ENCODE peak calls at places on chromosomes 16 and 17, in seven cellular contexts. P is GM23338, U is HCT116, Z is A549, W is HL-60, A is GM12878, Y is K562. R is an unnamed sample.

GRCh38 chr16:74760007-74760767 is 14.4 kb downstream of the FA2H start:
- DNase-seq in Y (no peak), P (no peak), U (no peak), Z (peak), A (no peak), W (no peak), R (no peak)

GRCh38 chr16:12494716-12495115 is 309.0 kb downstream of the CPPED1 start:
- DNase-seq in P (no peak), W (no peak), A (no peak), Y (no peak), U (no peak), Z (no peak), R (no peak)

GRCh38 chr17:37576281-37576680 is 32.9 kb downstream of the SYNRG start:
- DNase-seq in U (no peak), Y (no peak), Z (no peak), A (no peak), W (peak), P (no peak), R (no peak)

GRCh38 chr16:2717360-2718263 is 2.4 kb downstream of the PRSS27 start:
- DNase-seq in Y (no peak), Z (no peak), U (no peak), A (no peak), P (no peak), W (no peak), R (no peak)

GRCh38 chr16:86306046-86306644 is 204.2 kb upstream of the FOXF1 start:
- DNase-seq in A (no peak), W (no peak), U (no peak), P (no peak), Z (no peak), Y (no peak), R (no peak)

GRCh38 chr17:59512844-59513383 is 52.5 kb upstream of the DHX40 start:
- DNase-seq in Z (no peak), P (no peak), Y (no peak), U (no peak), W (no peak), A (no peak), R (no peak)

GRCh38 chr17:9299695-9300094 is 275.9 kb downstream of the STX8 start:
- DNase-seq in A (no peak), W (no peak), Y (no peak), Z (no peak), P (no peak), U (no peak), R (no peak)

GRCh38 chr17:29645516-29646051 is 22.9 kb upstream of the CORO6 start:
- DNase-seq in U (no peak), Z (no peak), P (no peak), W (no peak), A (no peak), Y (no peak), R (peak)

GRCh38 chr17:5044630-5045029 is 9.4 kb upstream of the SLC52A1 start:
- DNase-seq in Z (no peak), U (no peak), Y (no peak), A (no peak), W (no peak), P (no peak), R (no peak)

GRCh38 chr16:86096850-86097249 is 197.9 kb downstream of the IRF8 start:
- DNase-seq in W (no peak), Z (no peak), Y (no peak), P (no peak), A (no peak), U (no peak), R (no peak)

GRCh38 chr17:77420804-77421634 is 280.2 kb downstream of the SEC14L1 start:
- DNase-seq in W (peak), Z (peak), U (no peak), P (peak), A (no peak), Y (peak), R (peak)

GRCh38 chr16:47731252-47731651 is 270.1 kb downstream of the PHKB start:
- DNase-seq in Z (no peak), U (no peak), W (no peak), Y (no peak), P (no peak), A (no peak), R (no peak)

GRCh38 chr17:55641559-55642160 is 81.0 kb downstream of the TMEM100 start:
- DNase-seq in W (peak), Y (peak), Z (peak), U (peak), A (no peak), P (peak), R (peak)

GRCh38 chr17:31408586-31408985 is 17.1 kb downstream of the RAB11FIP4 start:
- DNase-seq in P (no peak), Y (no peak), A (no peak), U (no peak), Z (no peak), W (no peak), R (no peak)

GRCh38 chr17:72588961-72589360 is 468.1 kb downstream of the SOX9 start:
- DNase-seq in W (no peak), Z (peak), U (peak), P (no peak), A (no peak), Y (no peak), R (no peak)

GRCh38 chr17:70181866-70182265 is 12.5 kb downstream of the KCNJ2 start:
- DNase-seq in U (no peak), W (no peak), Z (no peak), P (no peak), Y (no peak), A (no peak), R (no peak)

GRCh38 chr16:65745201-65745600 is 621.3 kb upstream of the CDH5 start:
- DNase-seq in U (no peak), Y (no peak), Z (no peak), A (no peak), P (no peak), W (no peak), R (no peak)

GRCh38 chr17:49106366-49107210 is 26.0 kb upstream of the B4GALNT2 start:
- DNase-seq in Y (peak), W (no peak), U (no peak), Z (peak), P (peak), A (no peak), R (no peak)

GRCh38 chr17:57810740-57811632 is 38.9 kb downstream of the MRPS23 start:
- DNase-seq in U (no peak), Y (no peak), Z (no peak), P (no peak), A (no peak), W (no peak), R (peak)

GRCh38 chr17:57806083-57806830 is 43.6 kb downstream of the MRPS23 start:
- DNase-seq in P (no peak), W (no peak), Z (no peak), Y (no peak), A (no peak), U (no peak), R (no peak)

GRCh38 chr17:57809879-57810278 is 40.0 kb downstream of the MRPS23 start:
- DNase-seq in Z (no peak), A (no peak), W (no peak), Y (no peak), U (no peak), P (no peak), R (no peak)

GRCh38 chr17:57808882-57809281 is 41.0 kb downstream of the MRPS23 start:
- DNase-seq in U (no peak), Z (no peak), Y (no peak), A (no peak), W (no peak), P (no peak), R (peak)

DNA sequence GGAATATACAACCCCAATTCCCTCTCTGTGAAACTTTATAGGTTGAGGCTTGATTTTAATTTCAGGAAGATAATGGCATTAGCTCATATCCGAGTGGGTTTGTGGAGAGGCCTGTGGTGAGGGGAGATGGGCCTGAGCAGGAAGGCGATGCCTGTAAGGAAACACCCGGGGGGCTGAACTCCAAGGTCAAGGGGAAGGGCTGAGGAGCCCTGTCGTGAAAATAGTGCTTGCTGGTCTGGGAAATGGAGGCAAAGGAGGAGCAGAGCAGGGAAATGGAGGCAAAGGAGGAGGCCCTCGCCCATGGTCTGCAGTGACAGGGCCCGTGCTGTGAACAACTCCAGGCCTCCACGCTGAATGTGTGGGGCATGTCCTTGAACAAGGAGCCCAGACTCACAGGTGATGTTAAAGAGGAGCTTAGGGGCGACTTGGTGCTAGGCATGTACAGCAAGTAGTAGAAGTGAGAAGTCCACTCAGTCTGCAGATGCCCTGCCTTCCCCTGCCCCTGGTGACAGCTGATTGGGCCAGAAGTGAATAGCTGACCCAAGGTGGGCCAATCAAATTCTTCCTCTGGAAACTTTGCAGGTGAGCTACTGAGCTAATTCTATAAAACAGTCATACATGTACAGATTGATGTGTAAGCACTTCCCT is 38.1 kb downstream of the MRPS23 start:
- DNase-seq in Z (no peak), Y (no peak), W (no peak), P (peak), A (no peak), U (peak), R (peak)
- TF ChIP-seq REST in Z (no peak), Y (no peak), W (no peak), P (no peak), A (no peak), U (no peak), R (no peak)

GRCh38 chr16:55476625-55477533 is 2.1 kb upstream of the MMP2 start:
- DNase-seq in Y (no peak), P (no peak), U (no peak), W (no peak), A (no peak), Z (no peak), R (no peak)

GRCh38 chr16:55482056-55482455 is 3.1 kb downstream of the MMP2 start:
- DNase-seq in P (no peak), A (no peak), U (no peak), W (no peak), Z (no peak), Y (no peak), R (no peak)

GRCh38 chr16:55479560-55480197 is 681 bp downstream of the MMP2 start:
- DNase-seq in Y (no peak), A (no peak), W (no peak), P (peak), U (no peak), Z (no peak), R (peak)

GRCh38 chr16:55480228-55480655 is 1.2 kb downstream of the MMP2 start:
- DNase-seq in W (peak), U (no peak), A (no peak), P (peak), Y (no peak), Z (no peak), R (peak)

GRCh38 chr16:55478827-55479559 is at the start of gene MMP2:
- DNase-seq in U (no peak), P (peak), Y (no peak), W (no peak), Z (no peak), A (no peak), R (peak)
- H3K4me3 ChIP-seq in U (no peak), P (peak), Y (no peak), W (peak), Z (peak), A (no peak), R (peak)

DNA sequence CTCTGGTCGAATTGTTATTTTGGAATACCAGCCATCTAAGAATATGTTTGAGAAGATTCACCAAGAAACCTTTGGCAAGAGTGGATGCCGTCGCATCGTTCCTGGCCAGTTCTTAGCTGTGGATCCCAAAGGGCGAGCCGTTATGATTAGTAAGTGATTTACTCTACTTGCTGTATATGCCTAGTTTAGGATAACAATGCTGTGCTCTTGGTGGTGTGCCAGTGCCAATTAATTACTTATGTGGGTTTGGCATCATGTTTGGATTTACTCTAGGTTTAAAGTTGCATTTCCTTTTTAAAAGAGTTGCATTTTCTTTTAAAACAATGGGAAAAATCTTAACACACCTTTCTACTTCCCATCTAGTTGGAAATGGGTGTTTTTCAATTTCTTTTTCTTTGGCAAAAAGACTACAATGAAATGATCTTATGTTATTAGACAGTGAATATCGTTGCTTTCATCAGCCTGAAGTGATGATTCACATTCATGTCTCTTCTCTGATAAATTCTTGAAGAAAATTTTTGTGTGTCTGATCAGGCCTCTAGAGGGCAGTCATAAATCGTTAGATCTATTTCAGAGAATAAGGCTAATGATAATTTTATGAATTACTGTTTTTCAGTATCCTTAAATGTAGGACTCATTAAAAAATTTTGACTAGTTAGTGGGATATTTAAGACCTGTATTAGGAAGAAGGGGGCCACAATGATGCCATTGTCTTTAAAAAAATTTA is 5.6 kb downstream of the SF3B3 start:
- DNase-seq in A (no peak), W (no peak), U (peak), Z (peak), P (peak), Y (peak), R (peak)
- TF ChIP-seq REST in A (no peak), W (no peak), U (no peak), Z (no peak), P (no peak), Y (no peak), R (no peak)

DNA sequence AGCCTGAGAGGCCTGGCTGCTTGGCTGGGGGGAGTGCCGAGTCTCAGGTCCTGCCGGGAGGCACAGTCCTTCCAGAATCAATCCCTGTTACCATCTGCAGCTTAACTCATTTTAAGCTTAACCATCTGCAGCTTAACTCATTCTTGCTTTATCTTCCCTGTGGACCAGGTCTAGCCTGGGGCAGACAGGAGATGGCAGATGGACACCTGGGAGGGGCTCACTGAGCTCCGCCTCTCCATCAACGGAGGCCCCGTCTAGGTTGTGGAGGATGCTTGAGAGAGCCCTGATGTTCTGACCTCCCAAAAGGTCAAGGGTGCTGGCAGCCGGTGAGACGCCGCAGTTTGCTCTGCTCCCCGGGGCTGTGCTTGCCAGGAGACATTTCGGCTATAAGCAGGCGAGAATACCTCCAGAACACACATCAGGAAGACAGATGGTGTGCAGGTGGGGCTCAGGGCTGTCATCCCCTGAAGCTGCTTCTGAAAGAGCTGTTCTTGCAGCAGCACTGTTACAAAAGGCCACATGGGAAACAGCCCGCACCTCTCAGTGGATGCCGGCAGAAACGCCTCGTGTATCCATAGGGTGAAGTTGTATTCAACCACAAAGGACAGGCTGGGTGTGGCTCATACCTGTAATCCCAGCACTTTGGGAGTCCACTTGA is 41.3 kb downstream of the BAIAP2 start:
- DNase-seq in A (no peak), W (no peak), Y (no peak), Z (no peak), P (no peak), U (no peak), R (peak)
- H3K4me3 ChIP-seq in A (no peak), W (no peak), Y (no peak), Z (no peak), P (no peak), U (no peak), R (no peak)